ENCODE peak calls at places on chromosome 21, in five cellular contexts. M, W, E, S and T are unnamed samples.

GRCh38 chr21:36773111-36773510 is 74.2 kb downstream of the SIM2 start:
- DNase-seq in S (peak; percentile 91), M (no peak), E (no peak), W (no peak), T (no peak)

GRCh38 chr21:45334591-45335081 is 46.9 kb upstream of the POFUT2 start:
- DNase-seq in W (no peak), M (no peak), E (no peak), S (no peak), T (no peak)

GRCh38 chr21:28294046-28294445 is 698.6 kb downstream of the LTN1 start:
- DNase-seq in W (no peak), M (no peak), S (no peak), E (no peak), T (no peak)

GRCh38 chr21:41933259-41934079 is 20.3 kb downstream of the C2CD2 start:
- DNase-seq in E (no peak), W (no peak), S (no peak), M (no peak), T (peak; percentile 73)

GRCh38 chr21:41222247-41223068 is 54.5 kb downstream of the BACE2 start:
- DNase-seq in M (no peak), S (no peak), E (no peak), W (no peak), T (no peak)

GRCh38 chr21:45365608-45366241 is 39.2 kb upstream of the COL18A1 start:
- DNase-seq in S (no peak), W (no peak), M (no peak), E (no peak), T (peak; percentile 41)

GRCh38 chr21:45293214-45293725 is 5.6 kb upstream of the POFUT2 start:
- DNase-seq in S (peak; percentile 56), M (peak; percentile 74), W (no peak), E (no peak), T (no peak)

GRCh38 chr21:25845729-25846256 is 111.0 kb downstream of the GABPA start:
- DNase-seq in E (no peak), S (no peak), M (no peak), W (no peak), T (no peak)

GRCh38 chr21:16420086-16420724 is 690.4 kb downstream of the USP25 start:
- DNase-seq in W (no peak), S (peak; percentile 60), M (no peak), E (peak; percentile 47), T (no peak)

GRCh38 chr21:26041441-26042180 is 129.0 kb downstream of the APP start:
- DNase-seq in S (no peak), E (no peak), M (no peak), W (no peak), T (no peak)